ENCODE peak calls at places on chromosomes 1 and 21, in five cellular contexts. One of them, this sample, is unnamed.

GRCh38 chr1:174870319-174870718 is 129.4 kb upstream of the CACYBP start:
- DNase-seq in kidney: no peak
- DNase-seq in fibroblast of lung: no peak
- DNase-seq in brain microvascular endothelial cell: no peak
- DNase-seq in lower lobe of right lung: no peak
- DNase-seq in this sample: no peak

GRCh38 chr1:25338188-25338981 is at the start of gene TMEM50A:
- DNase-seq in lower lobe of right lung: peak; percentile 92
- DNase-seq in fibroblast of lung: peak; percentile 86
- DNase-seq in brain microvascular endothelial cell: peak; percentile 86
- DNase-seq in kidney: peak; percentile 96
- DNase-seq in this sample: peak; percentile 69

GRCh38 chr1:65027699-65028358 is 61.5 kb upstream of the JAK1 start:
- DNase-seq in kidney: peak; percentile 83
- DNase-seq in brain microvascular endothelial cell: no peak
- DNase-seq in lower lobe of right lung: peak; percentile 73
- DNase-seq in fibroblast of lung: no peak
- DNase-seq in this sample: no peak

GRCh38 chr1:21220815-21221214 is 44.1 kb upstream of the EIF4G3 start:
- DNase-seq in kidney: no peak
- DNase-seq in brain microvascular endothelial cell: no peak
- DNase-seq in fibroblast of lung: peak; percentile 41
- DNase-seq in lower lobe of right lung: no peak
- DNase-seq in this sample: no peak

GRCh38 chr1:169892819-169893644 is 664 bp downstream of the SCYL3 start:
- DNase-seq in brain microvascular endothelial cell: peak; percentile 14
- DNase-seq in lower lobe of right lung: peak; percentile 67
- DNase-seq in kidney: peak; percentile 85
- DNase-seq in fibroblast of lung: peak; percentile 53
- DNase-seq in this sample: no peak

GRCh38 chr21:40015818-40016217 is 148.6 kb downstream of the PCP4 start:
- DNase-seq in fibroblast of lung: no peak
- DNase-seq in kidney: no peak
- DNase-seq in brain microvascular endothelial cell: no peak
- DNase-seq in lower lobe of right lung: no peak
- DNase-seq in this sample: no peak

GRCh38 chr1:236515443-236515958 is 8.3 kb upstream of the LGALS8 start:
- DNase-seq in lower lobe of right lung: no peak
- DNase-seq in brain microvascular endothelial cell: no peak
- DNase-seq in fibroblast of lung: no peak
- DNase-seq in kidney: no peak
- DNase-seq in this sample: no peak

GRCh38 chr1:107991371-107992066 is 26.5 kb upstream of the VAV3 start:
- DNase-seq in fibroblast of lung: peak; percentile 80
- DNase-seq in lower lobe of right lung: no peak
- DNase-seq in brain microvascular endothelial cell: peak; percentile 14
- DNase-seq in kidney: no peak
- DNase-seq in this sample: no peak

GRCh38 chr1:55257958-55258357 is 42.8 kb upstream of the USP24 start:
- DNase-seq in lower lobe of right lung: no peak
- DNase-seq in fibroblast of lung: peak; percentile 32
- DNase-seq in kidney: no peak
- DNase-seq in brain microvascular endothelial cell: peak; percentile 38
- DNase-seq in this sample: no peak

GRCh38 chr1:103107696-103108524 is at the start of gene COL11A1:
- DNase-seq in brain microvascular endothelial cell: no peak
- DNase-seq in lower lobe of right lung: no peak
- DNase-seq in kidney: no peak
- DNase-seq in fibroblast of lung: no peak
- DNase-seq in this sample: no peak

GRCh38 chr1:85371021-85371420 is 93.9 kb downstream of the DDAH1 start:
- DNase-seq in brain microvascular endothelial cell: no peak
- DNase-seq in fibroblast of lung: no peak
- DNase-seq in lower lobe of right lung: no peak
- DNase-seq in kidney: no peak
- DNase-seq in this sample: no peak
- H3K27ac ChIP-seq in brain microvascular endothelial cell: no peak overlapping the region
- H3K27ac ChIP-seq in fibroblast of lung: no peak overlapping the region
- H3K27ac ChIP-seq in lower lobe of right lung: no peak overlapping the region
- H3K27ac ChIP-seq in kidney: no peak overlapping the region
- H3K27ac ChIP-seq in this sample: no peak overlapping the region

GRCh38 chr1:221012087-221012486 is 132.8 kb downstream of the HLX start:
- DNase-seq in lower lobe of right lung: no peak
- DNase-seq in kidney: no peak
- DNase-seq in fibroblast of lung: no peak
- DNase-seq in brain microvascular endothelial cell: no peak
- DNase-seq in this sample: no peak

GRCh38 chr1:221013691-221014293 is 134.5 kb downstream of the HLX start:
- DNase-seq in kidney: no peak
- DNase-seq in fibroblast of lung: no peak
- DNase-seq in lower lobe of right lung: no peak
- DNase-seq in brain microvascular endothelial cell: no peak
- DNase-seq in this sample: no peak

GRCh38 chr1:221018415-221018814 is 139.2 kb downstream of the HLX start:
- DNase-seq in brain microvascular endothelial cell: no peak
- DNase-seq in lower lobe of right lung: no peak
- DNase-seq in fibroblast of lung: no peak
- DNase-seq in kidney: no peak
- DNase-seq in this sample: no peak

GRCh38 chr1:221015159-221015558 is 135.9 kb downstream of the HLX start:
- DNase-seq in fibroblast of lung: no peak
- DNase-seq in kidney: no peak
- DNase-seq in brain microvascular endothelial cell: no peak
- DNase-seq in lower lobe of right lung: no peak
- DNase-seq in this sample: no peak

GRCh38 chr1:221016757-221017156 is 137.5 kb downstream of the HLX start:
- DNase-seq in fibroblast of lung: no peak
- DNase-seq in lower lobe of right lung: no peak
- DNase-seq in kidney: no peak
- DNase-seq in brain microvascular endothelial cell: no peak
- DNase-seq in this sample: no peak
- TF ChIP-seq CTCF in fibroblast of lung: no peak
- TF ChIP-seq CTCF in lower lobe of right lung: no peak
- TF ChIP-seq CTCF in kidney: no peak
- TF ChIP-seq CTCF in brain microvascular endothelial cell: no peak
- TF ChIP-seq CTCF in this sample: no peak

GRCh38 chr1:158037008-158037875 is 43.8 kb downstream of the KIRREL1 start:
- DNase-seq in brain microvascular endothelial cell: no peak
- DNase-seq in kidney: no peak
- DNase-seq in fibroblast of lung: no peak
- DNase-seq in lower lobe of right lung: no peak
- DNase-seq in this sample: no peak

GRCh38 chr1:158035976-158036583 is 42.6 kb downstream of the KIRREL1 start:
- DNase-seq in kidney: no peak
- DNase-seq in lower lobe of right lung: no peak
- DNase-seq in brain microvascular endothelial cell: peak; percentile 41
- DNase-seq in fibroblast of lung: peak; percentile 80
- DNase-seq in this sample: no peak

GRCh38 chr1:158040323-158040722 is 46.9 kb downstream of the KIRREL1 start:
- DNase-seq in lower lobe of right lung: no peak
- DNase-seq in fibroblast of lung: no peak
- DNase-seq in brain microvascular endothelial cell: no peak
- DNase-seq in kidney: no peak
- DNase-seq in this sample: no peak

GRCh38 chr1:158039380-158039779 is 45.9 kb downstream of the KIRREL1 start:
- DNase-seq in lower lobe of right lung: no peak
- DNase-seq in kidney: no peak
- DNase-seq in fibroblast of lung: no peak
- DNase-seq in brain microvascular endothelial cell: peak; percentile 26
- DNase-seq in this sample: no peak

GRCh38 chr1:158037876-158038359 is 44.5 kb downstream of the KIRREL1 start:
- DNase-seq in lower lobe of right lung: no peak
- DNase-seq in brain microvascular endothelial cell: no peak
- DNase-seq in kidney: peak; percentile 82
- DNase-seq in fibroblast of lung: peak; percentile 61
- DNase-seq in this sample: no peak
- H3K4me3 ChIP-seq in lower lobe of right lung: no peak overlapping the region
- H3K4me3 ChIP-seq in brain microvascular endothelial cell: no peak overlapping the region
- H3K4me3 ChIP-seq in kidney: no peak overlapping the region
- H3K4me3 ChIP-seq in fibroblast of lung: peak overlapping the region; percentile 9
- H3K4me3 ChIP-seq in this sample: no peak overlapping the region

GRCh38 chr1:153944005-153944821 is 2.3 kb downstream of the DENND4B start:
- DNase-seq in fibroblast of lung: no peak
- DNase-seq in lower lobe of right lung: no peak
- DNase-seq in kidney: peak; percentile 81
- DNase-seq in brain microvascular endothelial cell: no peak
- DNase-seq in this sample: no peak

GRCh38 chr1:153944822-153945117 is 1.7 kb downstream of the DENND4B start:
- DNase-seq in lower lobe of right lung: no peak
- DNase-seq in kidney: no peak
- DNase-seq in fibroblast of lung: no peak
- DNase-seq in brain microvascular endothelial cell: no peak
- DNase-seq in this sample: no peak

GRCh38 chr1:153946622-153947246 is at the start of gene DENND4B:
- DNase-seq in fibroblast of lung: peak; percentile 73
- DNase-seq in lower lobe of right lung: peak; percentile 89
- DNase-seq in brain microvascular endothelial cell: no peak
- DNase-seq in kidney: peak; percentile 95
- DNase-seq in this sample: peak; percentile 40

GRCh38 chr1:153945795-153946621 is 510 bp downstream of the DENND4B start:
- DNase-seq in fibroblast of lung: peak; percentile 70
- DNase-seq in brain microvascular endothelial cell: no peak
- DNase-seq in lower lobe of right lung: peak; percentile 95
- DNase-seq in kidney: peak; percentile 96
- DNase-seq in this sample: peak; percentile 44

GRCh38 chr1:153945131-153945794 is 1.3 kb downstream of the DENND4B start:
- DNase-seq in kidney: peak; percentile 82
- DNase-seq in brain microvascular endothelial cell: no peak
- DNase-seq in lower lobe of right lung: peak; percentile 83
- DNase-seq in fibroblast of lung: peak; percentile 51
- DNase-seq in this sample: no peak
- H3K27ac ChIP-seq in kidney: peak overlapping the region; percentile 86
- H3K27ac ChIP-seq in brain microvascular endothelial cell: peak overlapping the region; percentile 81
- H3K27ac ChIP-seq in lower lobe of right lung: peak overlapping the region; percentile 93
- H3K27ac ChIP-seq in fibroblast of lung: peak overlapping the region; percentile 94
- H3K27ac ChIP-seq in this sample: peak overlapping the region; percentile 95

GRCh38 chr1:199057284-199057683 is 418.4 kb downstream of the PTPRC start:
- DNase-seq in lower lobe of right lung: no peak
- DNase-seq in kidney: no peak
- DNase-seq in brain microvascular endothelial cell: no peak
- DNase-seq in fibroblast of lung: no peak
- DNase-seq in this sample: no peak
- TF ChIP-seq CTCF in lower lobe of right lung: no peak
- TF ChIP-seq CTCF in kidney: no peak
- TF ChIP-seq CTCF in brain microvascular endothelial cell: no peak
- TF ChIP-seq CTCF in fibroblast of lung: no peak
- TF ChIP-seq CTCF in this sample: no peak

GRCh38 chr1:201650608-201650933 is 111.6 kb downstream of the NAV1 start:
- DNase-seq in brain microvascular endothelial cell: no peak
- DNase-seq in kidney: no peak
- DNase-seq in lower lobe of right lung: no peak
- DNase-seq in fibroblast of lung: no peak
- DNase-seq in this sample: no peak
- H3K4me3 ChIP-seq in brain microvascular endothelial cell: peak overlapping the region; percentile 88
- H3K4me3 ChIP-seq in kidney: no peak overlapping the region
- H3K4me3 ChIP-seq in lower lobe of right lung: peak overlapping the region; percentile 60
- H3K4me3 ChIP-seq in fibroblast of lung: peak overlapping the region; percentile 80
- H3K4me3 ChIP-seq in this sample: peak overlapping the region; percentile 80

DNA sequence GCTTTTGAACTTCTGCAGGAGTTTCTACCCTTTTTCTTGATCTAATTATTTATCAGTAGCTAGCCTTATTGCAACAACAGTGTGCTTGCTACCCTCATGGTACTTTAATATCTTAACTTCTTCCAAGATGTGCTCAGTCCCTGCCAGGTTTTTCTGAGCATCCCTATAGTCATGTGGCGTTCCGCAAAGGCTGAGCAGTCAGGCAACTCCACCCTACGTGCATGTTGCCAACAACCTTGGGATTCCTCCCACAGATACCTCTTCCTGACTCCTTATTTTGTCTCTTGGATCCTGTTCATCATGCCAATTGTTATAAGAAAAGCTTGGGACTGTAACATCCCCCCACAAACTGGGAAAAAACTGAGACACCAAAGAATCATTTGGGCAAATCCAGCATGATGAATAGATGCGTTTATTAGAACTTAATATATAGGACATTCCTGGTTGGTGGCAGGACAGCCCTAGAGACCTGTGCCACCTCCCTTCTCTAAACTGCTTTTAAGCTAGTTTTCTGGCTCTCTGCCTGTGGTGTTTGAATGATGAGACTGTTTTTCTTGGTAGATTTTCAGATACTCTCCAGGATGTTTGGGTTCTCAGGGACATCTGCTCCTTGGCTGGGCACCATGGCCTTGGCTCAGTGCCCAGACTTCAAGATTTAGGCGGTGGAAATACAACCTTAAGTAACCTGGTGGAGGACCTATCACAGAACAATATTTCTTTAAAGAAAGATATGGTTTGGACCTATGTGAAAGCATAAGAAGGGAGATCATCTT is 27.1 kb upstream of the KCTD3 start:
- DNase-seq in fibroblast of lung: peak; percentile 37
- DNase-seq in lower lobe of right lung: no peak
- DNase-seq in kidney: no peak
- DNase-seq in brain microvascular endothelial cell: no peak
- DNase-seq in this sample: no peak
- H3K27ac ChIP-seq in fibroblast of lung: no peak overlapping the region
- H3K27ac ChIP-seq in lower lobe of right lung: no peak overlapping the region
- H3K27ac ChIP-seq in kidney: no peak overlapping the region
- H3K27ac ChIP-seq in brain microvascular endothelial cell: no peak overlapping the region
- H3K27ac ChIP-seq in this sample: no peak overlapping the region

DNA sequence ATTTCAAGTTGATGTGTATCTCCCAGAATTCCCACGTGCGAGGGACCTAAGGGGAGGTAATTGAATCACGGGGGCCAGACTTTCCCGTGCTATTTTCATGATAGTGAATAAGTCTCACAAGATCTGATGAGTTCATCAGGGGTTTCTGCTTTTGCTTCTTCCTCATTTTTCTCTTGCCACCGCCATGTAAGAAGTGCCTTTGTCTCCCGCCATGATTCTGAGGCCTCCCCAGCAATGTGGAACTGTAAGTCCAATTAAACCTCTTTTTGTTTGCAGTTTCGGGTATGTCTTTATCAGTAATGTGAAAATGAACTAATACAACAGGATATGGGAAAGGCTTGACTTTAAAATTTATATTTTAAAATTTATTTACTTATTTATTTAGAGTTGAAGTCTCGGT is 1.5 kb upstream of the DPM3 start:
- DNase-seq in fibroblast of lung: no peak
- DNase-seq in kidney: no peak
- DNase-seq in brain microvascular endothelial cell: no peak
- DNase-seq in lower lobe of right lung: no peak
- DNase-seq in this sample: no peak
- TF ChIP-seq CTCF in fibroblast of lung: no peak
- TF ChIP-seq CTCF in kidney: no peak
- TF ChIP-seq CTCF in brain microvascular endothelial cell: no peak
- TF ChIP-seq CTCF in lower lobe of right lung: no peak
- TF ChIP-seq CTCF in this sample: no peak

This sample was measured in thoracic aorta.